ENCODE peak calls at places on chromosomes 5 and 9, in nine cellular contexts. E is IMR-90, F is mucosa of descending colon, J is fibroblast of the aortic adventitia, A is HFF-Myc, V is tibial artery, S is astrocyte of the cerebellum, R is ovary, Z is RWPE2. L is an unnamed sample.
A peak's percentile ranks its signal among the peaks of the same experiment; 100 is the strongest.

GRCh38 chr9:122536138-122536537 is 9.0 kb upstream of the OR1N1 start:
- DNase-seq in J (no peak), F (no peak), Z (no peak), E (no peak), R (no peak), V (no peak), A (no peak), S (no peak), L (peak; percentile 58)

GRCh38 chr5:139223481-139223880 is 25.3 kb upstream of the SIL1 start:
- DNase-seq in J (peak; percentile 22), F (no peak), E (no peak), V (no peak), A (no peak), R (no peak), Z (no peak), S (no peak), L (no peak)

GRCh38 chr5:147713550-147714295 is 68.8 kb downstream of the JAKMIP2 start:
- DNase-seq in V (no peak), Z (no peak), S (no peak), J (no peak), E (no peak), R (no peak), F (no peak), A (no peak), L (no peak)

GRCh38 chr9:134050726-134051125 is 17.1 kb downstream of the BRD3 start:
- DNase-seq in E (no peak), R (no peak), A (no peak), F (no peak), V (no peak), J (no peak), S (no peak), Z (no peak), L (no peak)

GRCh38 chr5:143364061-143364460 is 39.4 kb downstream of the NR3C1 start:
- DNase-seq in J (no peak), V (no peak), R (no peak), A (no peak), S (no peak), F (no peak), E (no peak), Z (no peak), L (no peak)

GRCh38 chr9:76608562-76609254 is 149.7 kb downstream of the GCNT1 start:
- DNase-seq in A (no peak), S (no peak), J (no peak), F (no peak), E (no peak), V (no peak), Z (no peak), R (no peak), L (no peak)

GRCh38 chr5:997711-998110 is 10.9 kb upstream of the NKD2 start:
- DNase-seq in S (no peak), V (peak; percentile 58), R (peak; percentile 5), F (no peak), J (no peak), E (no peak), A (no peak), Z (peak; percentile 47), L (no peak)

GRCh38 chr9:128636556-128637530 is 19.8 kb downstream of the DYNC2I2 start:
- DNase-seq in V (no peak), E (no peak), Z (no peak), R (no peak), J (no peak), F (no peak), A (no peak), S (no peak), L (no peak)

GRCh38 chr5:67166460-67166871 is 30.1 kb downstream of the CD180 start:
- DNase-seq in Z (peak; percentile 64), J (no peak), F (peak; percentile 71), S (no peak), V (peak; percentile 80), R (peak; percentile 21), A (no peak), E (no peak), L (no peak)
- H3K4me3 ChIP-seq in Z (no peak overlapping the region), J (no peak overlapping the region), F (no peak overlapping the region), S (no peak overlapping the region), V (peak overlapping the region; percentile 42), R (peak overlapping the region; percentile 15), A (no peak overlapping the region), E (no peak overlapping the region), L (no peak overlapping the region)

GRCh38 chr5:95798545-95798944 is 24.0 kb downstream of the GLRX start:
- DNase-seq in J (no peak), F (no peak), R (no peak), V (no peak), S (no peak), E (no peak), Z (no peak), A (no peak), L (no peak)

GRCh38 chr5:95791751-95792150 is 30.8 kb downstream of the GLRX start:
- DNase-seq in A (no peak), E (no peak), S (no peak), V (no peak), R (no peak), Z (no peak), F (no peak), J (no peak), L (no peak)

GRCh38 chr5:95797301-95797700 is 25.2 kb downstream of the GLRX start:
- DNase-seq in Z (no peak), E (no peak), S (no peak), F (no peak), A (no peak), R (no peak), V (no peak), J (no peak), L (no peak)

GRCh38 chr5:95798048-95798447 is 24.5 kb downstream of the GLRX start:
- DNase-seq in R (no peak), F (no peak), J (no peak), E (no peak), V (no peak), A (no peak), Z (no peak), S (no peak), L (no peak)

DNA sequence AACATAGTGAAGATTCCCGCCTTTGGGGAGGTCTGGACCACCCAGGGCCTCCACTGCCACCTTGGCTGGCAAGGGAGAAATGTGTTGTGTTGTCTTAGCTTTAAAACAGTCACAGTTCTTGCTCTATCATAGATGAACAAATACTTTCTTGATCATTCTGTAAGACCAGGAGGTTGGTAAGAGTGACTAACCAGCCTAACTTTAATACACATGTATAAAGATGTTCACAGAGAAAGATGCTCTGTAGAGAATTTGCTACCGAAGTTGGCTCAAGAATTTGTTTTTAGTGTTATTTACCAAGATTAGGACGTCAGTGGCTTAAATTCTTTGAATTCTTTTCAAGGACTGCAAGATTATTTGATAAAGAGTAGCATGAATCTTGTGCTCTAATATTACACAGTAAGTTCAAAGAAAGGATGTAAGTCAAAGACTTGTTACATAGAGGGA is 28.4 kb downstream of the GLRX start:
- DNase-seq in J (peak; percentile 66), V (no peak), Z (no peak), A (no peak), R (no peak), S (no peak), F (no peak), E (peak; percentile 67), L (no peak)
- TF ChIP-seq CTCF in J (no peak), V (no peak), Z (no peak), A (no peak), R (no peak), S (no peak), F (no peak), E (no peak), L (no peak)

GRCh38 chr5:116525680-116526079 is 48.9 kb downstream of the SEMA6A start:
- DNase-seq in V (no peak), Z (no peak), S (no peak), E (no peak), R (no peak), A (no peak), F (peak; percentile 78), J (no peak), L (no peak)

GRCh38 chr5:116524505-116524904 is 50.1 kb downstream of the SEMA6A start:
- DNase-seq in J (no peak), V (no peak), S (no peak), A (no peak), Z (no peak), F (no peak), E (no peak), R (no peak), L (no peak)

GRCh38 chr5:116524966-116525365 is 49.7 kb downstream of the SEMA6A start:
- DNase-seq in A (no peak), J (no peak), Z (no peak), E (no peak), S (no peak), F (no peak), R (no peak), V (no peak), L (no peak)

GRCh38 chr5:116522737-116523136 is 51.9 kb downstream of the SEMA6A start:
- DNase-seq in A (no peak), S (no peak), J (no peak), R (no peak), F (no peak), E (no peak), V (no peak), Z (no peak), L (no peak)

DNA sequence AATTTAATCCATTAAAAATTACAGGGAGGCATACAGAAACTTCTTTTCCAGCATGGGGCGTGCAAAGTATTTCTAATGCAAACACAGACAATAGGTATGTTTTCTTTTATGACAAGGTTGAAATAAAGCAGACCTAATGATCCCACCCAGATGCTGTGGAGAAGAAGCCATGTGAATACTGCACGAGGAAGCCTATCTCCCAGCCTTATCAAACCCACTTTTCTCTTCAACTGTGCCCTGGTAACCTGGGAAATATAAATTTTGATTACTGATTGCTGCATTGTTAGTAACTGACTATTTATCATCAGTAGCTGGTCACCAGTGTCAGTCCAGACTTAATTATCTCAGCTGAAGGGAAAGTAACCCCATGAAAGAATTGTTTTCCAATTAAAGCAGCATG is 50.6 kb downstream of the SEMA6A start:
- DNase-seq in V (no peak), F (no peak), A (no peak), R (no peak), E (no peak), S (no peak), Z (no peak), J (no peak), L (no peak)
- H3K4me3 ChIP-seq in V (no peak overlapping the region), F (no peak overlapping the region), A (no peak overlapping the region), R (no peak overlapping the region), E (no peak overlapping the region), S (no peak overlapping the region), Z (no peak overlapping the region), J (no peak overlapping the region), L (no peak overlapping the region)

GRCh38 chr5:173721259-173722232 is 105.1 kb upstream of the BOD1 start:
- DNase-seq in R (no peak), F (no peak), A (no peak), J (no peak), E (no peak), S (peak; percentile 48), Z (no peak), V (no peak), L (peak; percentile 62)
- TF ChIP-seq CTCF in R (no peak), F (no peak), A (no peak), J (no peak), E (no peak), S (no peak), Z (no peak), V (no peak), L (peak; percentile 36)

DNA sequence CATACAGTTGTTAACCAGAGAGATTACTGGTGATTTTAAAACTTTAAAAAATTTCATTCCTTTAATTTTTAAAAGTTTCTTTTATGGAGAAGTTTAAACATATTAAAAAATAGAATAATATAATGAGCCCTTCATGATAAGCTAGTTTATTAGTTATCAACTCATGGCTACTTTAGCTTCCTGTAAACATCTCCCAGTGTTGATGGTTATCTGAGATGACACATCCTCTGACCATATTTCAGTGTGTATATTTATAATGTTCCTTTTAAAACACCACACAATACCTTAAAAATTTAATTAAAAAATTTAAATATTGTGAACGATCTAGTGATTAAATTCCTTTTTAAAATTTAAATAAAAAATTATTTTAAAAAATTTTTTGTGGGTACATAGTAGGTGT is 74.1 kb downstream of the IPO11 start:
- DNase-seq in E (no peak), S (no peak), V (no peak), F (no peak), Z (no peak), R (no peak), J (no peak), A (no peak), L (no peak)
- H3K4me3 ChIP-seq in E (no peak overlapping the region), S (no peak overlapping the region), V (no peak overlapping the region), F (no peak overlapping the region), Z (no peak overlapping the region), R (no peak overlapping the region), J (no peak overlapping the region), A (no peak overlapping the region), L (no peak overlapping the region)